ENCODE peak calls at places on chromosomes 12 and 14, in ten cellular contexts. X is activated T-helper 1 cell treated with Interleukin-2 at 50 U/mL for 16 hours; H is activated CD8-positive, alpha-beta T cell treated with anti-CD3 and anti-CD28 coated beads, Interleukin-2, amount 10 ng/mL, durations not matched to agents 7 days and 5 days; I is stimulated activated CD8-positive, alpha-beta memory T cell treated with anti-CD3 and anti-CD28 coated beads, Interleukin-4, amount 100 ng/mL, for 24 hours; G is heart right ventricle; Q is activated CD8-positive, alpha-beta memory T cell treated with anti-CD3 and anti-CD28 coated beads for 24 hours; U is AG09319; W is uterus; B is HT-29; L is cerebellar cortex. E is an unnamed sample.

GRCh38 chr12:27192118-27192802 is 51.8 kb upstream of the STK38L start:
- DNase-seq in G (no peak), W (no peak), L (no peak), U (no peak), Q (no peak), H (no peak), B (no peak), X (no peak), I (no peak), E (no peak)

GRCh38 chr12:32400114-32400672 is 835 bp downstream of the FGD4 start:
- DNase-seq in X (no peak), I (no peak), G (no peak), Q (no peak), B (peak; percentile 79), W (no peak), L (peak; percentile 34), U (no peak), H (no peak), E (no peak)

GRCh38 chr12:47145188-47145587 is 65.4 kb upstream of the AMIGO2 start:
- DNase-seq in G (no peak), B (no peak), H (no peak), W (no peak), U (no peak), L (no peak), X (no peak), Q (no peak), I (no peak), E (no peak)

GRCh38 chr14:53845813-53846693 is 110.6 kb downstream of the BMP4 start:
- DNase-seq in U (no peak), H (no peak), X (no peak), B (peak; percentile 22), L (no peak), W (no peak), I (no peak), Q (no peak), G (no peak), E (no peak)

GRCh38 chr12:124159655-124160054 is 135.2 kb upstream of the RFLNA start:
- DNase-seq in I (no peak), X (no peak), H (no peak), G (no peak), W (no peak), Q (no peak), U (no peak), B (no peak), L (no peak), E (no peak)

GRCh38 chr12:29960113-29960512 is 176.4 kb upstream of the TMTC1 start:
- DNase-seq in W (no peak), L (no peak), X (no peak), G (no peak), I (no peak), U (no peak), H (no peak), B (no peak), Q (no peak), E (no peak)

GRCh38 chr14:94089479-94089878 is 8.4 kb downstream of the IFI27L1 start:
- DNase-seq in X (no peak), H (no peak), W (no peak), Q (no peak), B (no peak), L (no peak), I (no peak), G (no peak), U (no peak), E (no peak)

GRCh38 chr14:89429206-89430091 is 12.4 kb upstream of the FOXN3 start:
- DNase-seq in U (no peak), W (no peak), G (no peak), L (peak; percentile 72), I (peak; percentile 43), Q (peak; percentile 78), B (no peak), H (peak; percentile 57), X (no peak), E (no peak)

GRCh38 chr14:102901633-102902032 is 20.8 kb upstream of the AMN start:
- DNase-seq in H (peak; percentile 27), G (no peak), I (no peak), L (no peak), U (no peak), X (no peak), B (no peak), W (no peak), Q (no peak), E (no peak)

GRCh38 chr14:83129503-83129902 is 1595.8 kb upstream of the SEL1L start:
- DNase-seq in X (no peak), L (peak; percentile 48), I (no peak), Q (no peak), U (no peak), W (no peak), B (no peak), G (no peak), H (no peak), E (no peak)